ENCODE peak calls at places on chromosomes 13 and 19, in five cellular contexts. K is CD8-positive, alpha-beta T cell; D is tibial artery; A is right lobe of liver; G is HAP-1. H is an unnamed sample.

GRCh38 chr13:100921139-100921538 is 246.5 kb upstream of the TMTC4 start:
- DNase-seq in A (no peak), G (no peak), D (no peak), K (no peak), H (no peak)

GRCh38 chr13:60334310-60334709 is 62.7 kb upstream of the TDRD3 start:
- DNase-seq in K (no peak), A (no peak), D (no peak), G (no peak), H (no peak)

GRCh38 chr13:35389535-35389934 is 87.0 kb downstream of the MAB21L1 start:
- DNase-seq in K (no peak), G (no peak), A (no peak), D (no peak), H (no peak)

GRCh38 chr13:20566424-20566916 is 487 bp upstream of the IFT88 start:
- DNase-seq in D (peak; percentile 46), A (no peak), K (no peak), G (no peak), H (peak; percentile 87)

GRCh38 chr19:38152461-38153379 is 71.3 kb downstream of the DPF1 start:
- DNase-seq in G (no peak), A (no peak), D (no peak), K (no peak), H (no peak)

GRCh38 chr19:53553865-53554791 is 16.2 kb downstream of the ZNF331 start:
- DNase-seq in D (peak; percentile 77), G (no peak), A (peak; percentile 78), K (peak; percentile 84), H (peak; percentile 80)

GRCh38 chr13:27035892-27036235 is 135.7 kb downstream of the USP12 start:
- DNase-seq in G (no peak), K (no peak), A (no peak), D (no peak), H (no peak)

GRCh38 chr13:33649212-33649917 is 168.6 kb upstream of the RFC3 start:
- DNase-seq in A (no peak), D (no peak), G (no peak), K (no peak), H (no peak)

GRCh38 chr19:17376935-17377600 is at the start of gene PLVAP:
- DNase-seq in K (no peak), D (no peak), A (peak; percentile 52), G (no peak), H (no peak)

GRCh38 chr13:102742506-102742905 is 31.1 kb downstream of the TEX30 start:
- DNase-seq in D (no peak), G (no peak), K (no peak), A (no peak), H (no peak)
- H3K9me3 ChIP-seq in D (peaks cover 26% of the 10 kb centered on the region), G (peaks cover 5% of the 10 kb centered on the region), K (no peaks in the 10 kb centered on the region), A (peaks cover 8% of the 10 kb centered on the region), H (no peaks in the 10 kb centered on the region)

DNA sequence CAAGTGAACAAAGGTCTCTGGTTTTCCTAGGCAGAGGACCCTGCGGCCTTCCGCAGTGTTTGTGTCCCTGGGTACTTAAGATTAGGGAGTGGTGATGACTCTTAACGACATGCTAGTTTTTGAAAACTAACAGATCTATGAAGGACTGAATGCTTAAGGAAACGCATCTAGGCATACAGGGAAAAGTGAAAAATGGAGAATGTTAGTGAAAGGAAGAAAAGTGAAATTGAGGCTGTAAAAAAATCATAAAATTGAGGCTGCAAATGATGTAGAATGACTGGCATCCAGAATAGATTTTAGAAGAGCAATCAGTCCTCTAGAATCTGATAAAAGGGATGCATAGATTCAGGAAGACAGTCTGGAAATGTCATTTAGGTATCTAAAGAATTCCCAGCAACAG is 3.5 kb downstream of the ZNF260 start:
- DNase-seq in G (no peak), A (no peak), D (no peak), K (no peak), H (no peak)
- H3K9me3 ChIP-seq in G (peaks cover 11% of the 10 kb centered on the region), A (peaks cover 23% of the 10 kb centered on the region), D (peaks cover 63% of the 10 kb centered on the region), K (peaks cover 18% of the 10 kb centered on the region), H (peaks cover 61% of the 10 kb centered on the region)

DNA sequence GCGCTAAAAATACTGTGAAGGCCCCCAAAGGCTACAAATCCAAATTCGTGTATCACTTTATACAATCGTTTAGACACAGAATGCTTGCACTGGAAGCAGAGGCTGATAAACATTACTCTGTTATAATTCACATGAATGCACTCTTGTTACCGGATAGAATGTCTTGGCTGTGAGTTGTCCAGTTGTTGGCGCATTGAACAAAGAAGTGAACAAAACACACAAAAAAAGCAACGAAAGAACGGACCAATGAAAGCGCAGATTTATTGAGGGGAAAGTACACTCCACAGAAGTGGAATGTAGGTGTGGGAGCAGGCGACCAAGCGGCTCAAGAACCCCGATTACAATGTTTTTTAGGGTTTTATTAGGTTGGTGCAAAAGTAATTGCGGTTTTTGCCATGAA is 529 bp upstream of the ZNF418 start:
- DNase-seq in A (no peak), K (no peak), D (no peak), G (no peak), H (no peak)
- H3K9me3 ChIP-seq in A (no peaks in the 10 kb centered on the region), K (peaks cover 15% of the 10 kb centered on the region), D (peaks cover 92% of the 10 kb centered on the region), G (peaks cover 2% of the 10 kb centered on the region), H (no peaks in the 10 kb centered on the region)

GRCh38 chr19:11948646-11949045 is 16.2 kb upstream of the ZNF763 start:
- DNase-seq in D (no peak), G (no peak), A (no peak), K (no peak), H (no peak)

GRCh38 chr19:11942008-11942842 is 17.3 kb downstream of the ZNF700 start:
- DNase-seq in G (no peak), A (no peak), D (no peak), K (no peak), H (no peak)

GRCh38 chr19:11944656-11945055 is 19.7 kb downstream of the ZNF700 start:
- DNase-seq in K (no peak), D (no peak), A (no peak), G (no peak), H (no peak)

DNA sequence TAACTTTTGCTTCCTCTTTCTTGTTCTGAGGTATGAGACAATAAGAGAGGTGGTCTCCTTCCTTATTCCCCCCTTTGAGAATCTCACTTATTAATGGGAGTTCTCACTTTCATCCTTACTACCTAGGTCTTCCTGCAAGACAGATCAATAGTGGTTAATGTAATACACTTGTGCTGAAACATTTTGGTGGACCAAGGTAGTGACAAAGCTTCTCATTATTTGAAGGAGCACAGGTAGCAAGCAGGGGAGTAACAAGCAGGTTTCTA is 17.9 kb downstream of the ZNF700 start:
- DNase-seq in A (no peak), D (no peak), K (no peak), G (no peak), H (no peak)
- H3K9me3 ChIP-seq in A (peaks cover 32% of the 10 kb centered on the region), D (peaks cover 94% of the 10 kb centered on the region), K (peaks cover 49% of the 10 kb centered on the region), G (peaks cover 41% of the 10 kb centered on the region), H (peaks cover 88% of the 10 kb centered on the region)

H was measured in Peyer's patch.